ENCODE peak calls at places on chromosome 2, in ten cellular contexts. One of them, this sample, is unnamed.
A peak's percentile ranks its signal among the peaks of the same experiment; 100 is the strongest.

GRCh38 chr2:60352491-60353405 is 200.7 kb downstream of the BCL11A start:
- DNase-seq in activated naive CD4-positive, alpha-beta T cell: no peak
- DNase-seq in bronchial epithelial cell: peak; percentile 7
- DNase-seq in activated CD4-positive, CD25-positive, alpha-beta regulatory T cell treated with anti-CD3 and anti-CD28 coated beads, Interleukin-2, amount 50 U/mL, for 72 hours: no peak
- DNase-seq in left ventricle myocardium inferior: no peak
- DNase-seq in MV-4-11: no peak
- DNase-seq in posterior vena cava: no peak
- DNase-seq in fibroblast of pulmonary artery: no peak
- DNase-seq in dermis blood vessel endothelial cell: no peak
- DNase-seq in GM12892: no peak
- DNase-seq in this sample: no peak

GRCh38 chr2:17615152-17615551 is 74.7 kb downstream of the VSNL1 start:
- DNase-seq in posterior vena cava: no peak
- DNase-seq in activated CD4-positive, CD25-positive, alpha-beta regulatory T cell treated with anti-CD3 and anti-CD28 coated beads, Interleukin-2, amount 50 U/mL, for 72 hours: no peak
- DNase-seq in left ventricle myocardium inferior: no peak
- DNase-seq in activated naive CD4-positive, alpha-beta T cell: no peak
- DNase-seq in bronchial epithelial cell: no peak
- DNase-seq in dermis blood vessel endothelial cell: no peak
- DNase-seq in fibroblast of pulmonary artery: no peak
- DNase-seq in MV-4-11: no peak
- DNase-seq in GM12892: no peak
- DNase-seq in this sample: no peak

GRCh38 chr2:214005337-214005736 is 405.5 kb upstream of the VWC2L start:
- DNase-seq in left ventricle myocardium inferior: no peak
- DNase-seq in activated naive CD4-positive, alpha-beta T cell: no peak
- DNase-seq in dermis blood vessel endothelial cell: peak; percentile 1
- DNase-seq in GM12892: no peak
- DNase-seq in MV-4-11: no peak
- DNase-seq in bronchial epithelial cell: no peak
- DNase-seq in activated CD4-positive, CD25-positive, alpha-beta regulatory T cell treated with anti-CD3 and anti-CD28 coated beads, Interleukin-2, amount 50 U/mL, for 72 hours: no peak
- DNase-seq in posterior vena cava: no peak
- DNase-seq in fibroblast of pulmonary artery: peak; percentile 42
- DNase-seq in this sample: no peak

GRCh38 chr2:66233981-66234380 is 200.9 kb upstream of the MEIS1 start:
- DNase-seq in MV-4-11: no peak
- DNase-seq in left ventricle myocardium inferior: no peak
- DNase-seq in bronchial epithelial cell: no peak
- DNase-seq in dermis blood vessel endothelial cell: no peak
- DNase-seq in GM12892: no peak
- DNase-seq in activated CD4-positive, CD25-positive, alpha-beta regulatory T cell treated with anti-CD3 and anti-CD28 coated beads, Interleukin-2, amount 50 U/mL, for 72 hours: no peak
- DNase-seq in activated naive CD4-positive, alpha-beta T cell: no peak
- DNase-seq in posterior vena cava: no peak
- DNase-seq in fibroblast of pulmonary artery: no peak
- DNase-seq in this sample: no peak

GRCh38 chr2:177334940-177335543 is 57.5 kb upstream of the AGPS start:
- DNase-seq in posterior vena cava: no peak
- DNase-seq in MV-4-11: peak; percentile 48
- DNase-seq in activated naive CD4-positive, alpha-beta T cell: no peak
- DNase-seq in dermis blood vessel endothelial cell: peak; percentile 67
- DNase-seq in GM12892: no peak
- DNase-seq in bronchial epithelial cell: peak; percentile 44
- DNase-seq in left ventricle myocardium inferior: no peak
- DNase-seq in fibroblast of pulmonary artery: peak; percentile 66
- DNase-seq in activated CD4-positive, CD25-positive, alpha-beta regulatory T cell treated with anti-CD3 and anti-CD28 coated beads, Interleukin-2, amount 50 U/mL, for 72 hours: no peak
- DNase-seq in this sample: peak; percentile 22

GRCh38 chr2:20585351-20585709 is 65.6 kb downstream of the HS1BP3 start:
- DNase-seq in activated CD4-positive, CD25-positive, alpha-beta regulatory T cell treated with anti-CD3 and anti-CD28 coated beads, Interleukin-2, amount 50 U/mL, for 72 hours: no peak
- DNase-seq in MV-4-11: no peak
- DNase-seq in GM12892: no peak
- DNase-seq in left ventricle myocardium inferior: no peak
- DNase-seq in posterior vena cava: no peak
- DNase-seq in dermis blood vessel endothelial cell: no peak
- DNase-seq in activated naive CD4-positive, alpha-beta T cell: no peak
- DNase-seq in fibroblast of pulmonary artery: no peak
- DNase-seq in bronchial epithelial cell: no peak
- DNase-seq in this sample: no peak

GRCh38 chr2:105690566-105690965 is 54.1 kb upstream of the NCK2 start:
- DNase-seq in dermis blood vessel endothelial cell: no peak
- DNase-seq in left ventricle myocardium inferior: no peak
- DNase-seq in fibroblast of pulmonary artery: no peak
- DNase-seq in bronchial epithelial cell: no peak
- DNase-seq in GM12892: no peak
- DNase-seq in MV-4-11: no peak
- DNase-seq in activated naive CD4-positive, alpha-beta T cell: no peak
- DNase-seq in activated CD4-positive, CD25-positive, alpha-beta regulatory T cell treated with anti-CD3 and anti-CD28 coated beads, Interleukin-2, amount 50 U/mL, for 72 hours: no peak
- DNase-seq in posterior vena cava: no peak
- DNase-seq in this sample: no peak

GRCh38 chr2:211093743-211094303 is 537.4 kb downstream of the CPS1 start:
- DNase-seq in bronchial epithelial cell: peak; percentile 30
- DNase-seq in left ventricle myocardium inferior: no peak
- DNase-seq in MV-4-11: no peak
- DNase-seq in GM12892: no peak
- DNase-seq in dermis blood vessel endothelial cell: peak; percentile 17
- DNase-seq in posterior vena cava: no peak
- DNase-seq in activated naive CD4-positive, alpha-beta T cell: no peak
- DNase-seq in fibroblast of pulmonary artery: peak; percentile 9
- DNase-seq in activated CD4-positive, CD25-positive, alpha-beta regulatory T cell treated with anti-CD3 and anti-CD28 coated beads, Interleukin-2, amount 50 U/mL, for 72 hours: no peak
- DNase-seq in this sample: no peak

GRCh38 chr2:240766072-240766471 is 53.9 kb downstream of the KIF1A start:
- DNase-seq in bronchial epithelial cell: no peak
- DNase-seq in dermis blood vessel endothelial cell: no peak
- DNase-seq in GM12892: no peak
- DNase-seq in activated naive CD4-positive, alpha-beta T cell: no peak
- DNase-seq in left ventricle myocardium inferior: no peak
- DNase-seq in posterior vena cava: no peak
- DNase-seq in fibroblast of pulmonary artery: no peak
- DNase-seq in MV-4-11: no peak
- DNase-seq in activated CD4-positive, CD25-positive, alpha-beta regulatory T cell treated with anti-CD3 and anti-CD28 coated beads, Interleukin-2, amount 50 U/mL, for 72 hours: no peak
- DNase-seq in this sample: no peak

GRCh38 chr2:21041462-21041861 is 2.4 kb downstream of the APOB start:
- DNase-seq in dermis blood vessel endothelial cell: no peak
- DNase-seq in GM12892: no peak
- DNase-seq in activated naive CD4-positive, alpha-beta T cell: no peak
- DNase-seq in MV-4-11: no peak
- DNase-seq in left ventricle myocardium inferior: no peak
- DNase-seq in posterior vena cava: no peak
- DNase-seq in fibroblast of pulmonary artery: no peak
- DNase-seq in activated CD4-positive, CD25-positive, alpha-beta regulatory T cell treated with anti-CD3 and anti-CD28 coated beads, Interleukin-2, amount 50 U/mL, for 72 hours: no peak
- DNase-seq in bronchial epithelial cell: no peak
- DNase-seq in this sample: no peak

GRCh38 chr2:48459921-48460320 is 70.0 kb upstream of the STON1 start:
- DNase-seq in GM12892: no peak
- DNase-seq in activated naive CD4-positive, alpha-beta T cell: no peak
- DNase-seq in posterior vena cava: no peak
- DNase-seq in fibroblast of pulmonary artery: no peak
- DNase-seq in bronchial epithelial cell: no peak
- DNase-seq in left ventricle myocardium inferior: no peak
- DNase-seq in MV-4-11: no peak
- DNase-seq in activated CD4-positive, CD25-positive, alpha-beta regulatory T cell treated with anti-CD3 and anti-CD28 coated beads, Interleukin-2, amount 50 U/mL, for 72 hours: no peak
- DNase-seq in dermis blood vessel endothelial cell: no peak
- DNase-seq in this sample: no peak

GRCh38 chr2:220279372-220279771 is 651.9 kb downstream of the SLC4A3 start:
- DNase-seq in activated CD4-positive, CD25-positive, alpha-beta regulatory T cell treated with anti-CD3 and anti-CD28 coated beads, Interleukin-2, amount 50 U/mL, for 72 hours: no peak
- DNase-seq in bronchial epithelial cell: peak; percentile 100
- DNase-seq in MV-4-11: no peak
- DNase-seq in dermis blood vessel endothelial cell: no peak
- DNase-seq in GM12892: no peak
- DNase-seq in left ventricle myocardium inferior: no peak
- DNase-seq in activated naive CD4-positive, alpha-beta T cell: no peak
- DNase-seq in posterior vena cava: no peak
- DNase-seq in fibroblast of pulmonary artery: peak; percentile 71
- DNase-seq in this sample: no peak

GRCh38 chr2:111946294-111947114 is 48.1 kb downstream of the MERTK start:
- DNase-seq in posterior vena cava: no peak
- DNase-seq in MV-4-11: peak; percentile 7
- DNase-seq in activated naive CD4-positive, alpha-beta T cell: no peak
- DNase-seq in fibroblast of pulmonary artery: peak; percentile 92
- DNase-seq in left ventricle myocardium inferior: no peak
- DNase-seq in dermis blood vessel endothelial cell: peak; percentile 58
- DNase-seq in GM12892: no peak
- DNase-seq in activated CD4-positive, CD25-positive, alpha-beta regulatory T cell treated with anti-CD3 and anti-CD28 coated beads, Interleukin-2, amount 50 U/mL, for 72 hours: no peak
- DNase-seq in bronchial epithelial cell: peak; percentile 97
- DNase-seq in this sample: no peak

GRCh38 chr2:100767224-100767653 is 52.7 kb upstream of the NPAS2 start:
- DNase-seq in dermis blood vessel endothelial cell: peak; percentile 64
- DNase-seq in posterior vena cava: no peak
- DNase-seq in MV-4-11: no peak
- DNase-seq in GM12892: no peak
- DNase-seq in left ventricle myocardium inferior: no peak
- DNase-seq in activated naive CD4-positive, alpha-beta T cell: no peak
- DNase-seq in bronchial epithelial cell: peak; percentile 76
- DNase-seq in fibroblast of pulmonary artery: peak; percentile 52
- DNase-seq in activated CD4-positive, CD25-positive, alpha-beta regulatory T cell treated with anti-CD3 and anti-CD28 coated beads, Interleukin-2, amount 50 U/mL, for 72 hours: no peak
- DNase-seq in this sample: no peak

GRCh38 chr2:29837925-29838324 is 83.5 kb downstream of the ALK start:
- DNase-seq in GM12892: no peak
- DNase-seq in left ventricle myocardium inferior: no peak
- DNase-seq in activated CD4-positive, CD25-positive, alpha-beta regulatory T cell treated with anti-CD3 and anti-CD28 coated beads, Interleukin-2, amount 50 U/mL, for 72 hours: no peak
- DNase-seq in bronchial epithelial cell: no peak
- DNase-seq in dermis blood vessel endothelial cell: no peak
- DNase-seq in fibroblast of pulmonary artery: no peak
- DNase-seq in activated naive CD4-positive, alpha-beta T cell: no peak
- DNase-seq in MV-4-11: no peak
- DNase-seq in posterior vena cava: no peak
- DNase-seq in this sample: no peak

GRCh38 chr2:2901384-2902345 is 476.0 kb downstream of the EIPR1 start:
- DNase-seq in dermis blood vessel endothelial cell: no peak
- DNase-seq in posterior vena cava: no peak
- DNase-seq in bronchial epithelial cell: no peak
- DNase-seq in MV-4-11: no peak
- DNase-seq in fibroblast of pulmonary artery: no peak
- DNase-seq in activated naive CD4-positive, alpha-beta T cell: no peak
- DNase-seq in activated CD4-positive, CD25-positive, alpha-beta regulatory T cell treated with anti-CD3 and anti-CD28 coated beads, Interleukin-2, amount 50 U/mL, for 72 hours: no peak
- DNase-seq in GM12892: peak; percentile 44
- DNase-seq in left ventricle myocardium inferior: no peak
- DNase-seq in this sample: no peak

GRCh38 chr2:12928197-12928596 is 211.5 kb downstream of the TRIB2 start:
- DNase-seq in activated naive CD4-positive, alpha-beta T cell: no peak
- DNase-seq in left ventricle myocardium inferior: no peak
- DNase-seq in fibroblast of pulmonary artery: peak; percentile 70
- DNase-seq in dermis blood vessel endothelial cell: peak; percentile 70
- DNase-seq in bronchial epithelial cell: peak; percentile 77
- DNase-seq in posterior vena cava: no peak
- DNase-seq in MV-4-11: no peak
- DNase-seq in activated CD4-positive, CD25-positive, alpha-beta regulatory T cell treated with anti-CD3 and anti-CD28 coated beads, Interleukin-2, amount 50 U/mL, for 72 hours: no peak
- DNase-seq in GM12892: no peak
- DNase-seq in this sample: no peak

GRCh38 chr2:40271066-40271465 is 180.8 kb downstream of the SLC8A1 start:
- DNase-seq in GM12892: no peak
- DNase-seq in activated CD4-positive, CD25-positive, alpha-beta regulatory T cell treated with anti-CD3 and anti-CD28 coated beads, Interleukin-2, amount 50 U/mL, for 72 hours: no peak
- DNase-seq in bronchial epithelial cell: no peak
- DNase-seq in dermis blood vessel endothelial cell: no peak
- DNase-seq in fibroblast of pulmonary artery: no peak
- DNase-seq in MV-4-11: no peak
- DNase-seq in left ventricle myocardium inferior: no peak
- DNase-seq in posterior vena cava: no peak
- DNase-seq in activated naive CD4-positive, alpha-beta T cell: no peak
- DNase-seq in this sample: no peak

GRCh38 chr2:59151805-59152204 is 910.7 kb upstream of the FANCL start:
- DNase-seq in posterior vena cava: no peak
- DNase-seq in bronchial epithelial cell: no peak
- DNase-seq in GM12892: no peak
- DNase-seq in activated naive CD4-positive, alpha-beta T cell: no peak
- DNase-seq in fibroblast of pulmonary artery: no peak
- DNase-seq in activated CD4-positive, CD25-positive, alpha-beta regulatory T cell treated with anti-CD3 and anti-CD28 coated beads, Interleukin-2, amount 50 U/mL, for 72 hours: no peak
- DNase-seq in MV-4-11: no peak
- DNase-seq in left ventricle myocardium inferior: no peak
- DNase-seq in dermis blood vessel endothelial cell: no peak
- DNase-seq in this sample: no peak

GRCh38 chr2:8303322-8303832 is 378.5 kb upstream of the ID2 start:
- DNase-seq in dermis blood vessel endothelial cell: no peak
- DNase-seq in fibroblast of pulmonary artery: no peak
- DNase-seq in posterior vena cava: peak; percentile 91
- DNase-seq in activated naive CD4-positive, alpha-beta T cell: no peak
- DNase-seq in activated CD4-positive, CD25-positive, alpha-beta regulatory T cell treated with anti-CD3 and anti-CD28 coated beads, Interleukin-2, amount 50 U/mL, for 72 hours: peak; percentile 41
- DNase-seq in GM12892: peak; percentile 44
- DNase-seq in left ventricle myocardium inferior: peak; percentile 66
- DNase-seq in MV-4-11: peak; percentile 99
- DNase-seq in bronchial epithelial cell: no peak
- DNase-seq in this sample: peak; percentile 78

GRCh38 chr2:121746071-121746578 is 9.3 kb upstream of the TSN start:
- DNase-seq in left ventricle myocardium inferior: no peak
- DNase-seq in bronchial epithelial cell: peak; percentile 74
- DNase-seq in MV-4-11: no peak
- DNase-seq in fibroblast of pulmonary artery: no peak
- DNase-seq in dermis blood vessel endothelial cell: peak; percentile 16
- DNase-seq in activated CD4-positive, CD25-positive, alpha-beta regulatory T cell treated with anti-CD3 and anti-CD28 coated beads, Interleukin-2, amount 50 U/mL, for 72 hours: no peak
- DNase-seq in GM12892: no peak
- DNase-seq in activated naive CD4-positive, alpha-beta T cell: no peak
- DNase-seq in posterior vena cava: no peak
- DNase-seq in this sample: no peak

GRCh38 chr2:39996653-39997080 is 217.6 kb upstream of the THUMPD2 start:
- DNase-seq in MV-4-11: peak; percentile 64
- DNase-seq in GM12892: no peak
- DNase-seq in fibroblast of pulmonary artery: peak; percentile 86
- DNase-seq in dermis blood vessel endothelial cell: peak; percentile 3
- DNase-seq in activated CD4-positive, CD25-positive, alpha-beta regulatory T cell treated with anti-CD3 and anti-CD28 coated beads, Interleukin-2, amount 50 U/mL, for 72 hours: no peak
- DNase-seq in left ventricle myocardium inferior: no peak
- DNase-seq in posterior vena cava: no peak
- DNase-seq in bronchial epithelial cell: peak; percentile 90
- DNase-seq in activated naive CD4-positive, alpha-beta T cell: no peak
- DNase-seq in this sample: no peak

GRCh38 chr2:206149330-206149729 is 9.9 kb downstream of the NDUFS1 start:
- DNase-seq in activated naive CD4-positive, alpha-beta T cell: no peak
- DNase-seq in activated CD4-positive, CD25-positive, alpha-beta regulatory T cell treated with anti-CD3 and anti-CD28 coated beads, Interleukin-2, amount 50 U/mL, for 72 hours: no peak
- DNase-seq in dermis blood vessel endothelial cell: no peak
- DNase-seq in left ventricle myocardium inferior: no peak
- DNase-seq in posterior vena cava: no peak
- DNase-seq in bronchial epithelial cell: no peak
- DNase-seq in MV-4-11: no peak
- DNase-seq in fibroblast of pulmonary artery: no peak
- DNase-seq in GM12892: no peak
- DNase-seq in this sample: no peak

GRCh38 chr2:241801611-241802420 is 7.2 kb upstream of the NEU4 start:
- DNase-seq in posterior vena cava: peak; percentile 72
- DNase-seq in left ventricle myocardium inferior: peak; percentile 13
- DNase-seq in bronchial epithelial cell: no peak
- DNase-seq in activated naive CD4-positive, alpha-beta T cell: no peak
- DNase-seq in fibroblast of pulmonary artery: no peak
- DNase-seq in MV-4-11: no peak
- DNase-seq in activated CD4-positive, CD25-positive, alpha-beta regulatory T cell treated with anti-CD3 and anti-CD28 coated beads, Interleukin-2, amount 50 U/mL, for 72 hours: no peak
- DNase-seq in GM12892: no peak
- DNase-seq in dermis blood vessel endothelial cell: no peak
- DNase-seq in this sample: no peak

GRCh38 chr2:19228720-19229119 is 129.7 kb downstream of the OSR1 start:
- DNase-seq in posterior vena cava: no peak
- DNase-seq in activated naive CD4-positive, alpha-beta T cell: no peak
- DNase-seq in left ventricle myocardium inferior: no peak
- DNase-seq in dermis blood vessel endothelial cell: no peak
- DNase-seq in MV-4-11: no peak
- DNase-seq in GM12892: no peak
- DNase-seq in activated CD4-positive, CD25-positive, alpha-beta regulatory T cell treated with anti-CD3 and anti-CD28 coated beads, Interleukin-2, amount 50 U/mL, for 72 hours: no peak
- DNase-seq in bronchial epithelial cell: peak; percentile 98
- DNase-seq in fibroblast of pulmonary artery: no peak
- DNase-seq in this sample: no peak

GRCh38 chr2:54666741-54667639 is 56.5 kb upstream of the EML6 start:
- DNase-seq in dermis blood vessel endothelial cell: no peak
- DNase-seq in MV-4-11: peak; percentile 14
- DNase-seq in left ventricle myocardium inferior: peak; percentile 56
- DNase-seq in GM12892: no peak
- DNase-seq in bronchial epithelial cell: no peak
- DNase-seq in activated naive CD4-positive, alpha-beta T cell: no peak
- DNase-seq in posterior vena cava: no peak
- DNase-seq in activated CD4-positive, CD25-positive, alpha-beta regulatory T cell treated with anti-CD3 and anti-CD28 coated beads, Interleukin-2, amount 50 U/mL, for 72 hours: no peak
- DNase-seq in fibroblast of pulmonary artery: peak; percentile 74
- DNase-seq in this sample: no peak

GRCh38 chr2:129801575-129801974 is 177.9 kb upstream of the RAB6C start:
- DNase-seq in activated CD4-positive, CD25-positive, alpha-beta regulatory T cell treated with anti-CD3 and anti-CD28 coated beads, Interleukin-2, amount 50 U/mL, for 72 hours: no peak
- DNase-seq in dermis blood vessel endothelial cell: no peak
- DNase-seq in posterior vena cava: no peak
- DNase-seq in activated naive CD4-positive, alpha-beta T cell: no peak
- DNase-seq in MV-4-11: no peak
- DNase-seq in fibroblast of pulmonary artery: no peak
- DNase-seq in bronchial epithelial cell: peak; percentile 63
- DNase-seq in left ventricle myocardium inferior: no peak
- DNase-seq in GM12892: no peak
- DNase-seq in this sample: no peak

GRCh38 chr2:113273031-113273551 is 5.6 kb downstream of the PAX8 start:
- DNase-seq in activated naive CD4-positive, alpha-beta T cell: no peak
- DNase-seq in left ventricle myocardium inferior: no peak
- DNase-seq in bronchial epithelial cell: no peak
- DNase-seq in posterior vena cava: peak; percentile 26
- DNase-seq in fibroblast of pulmonary artery: no peak
- DNase-seq in activated CD4-positive, CD25-positive, alpha-beta regulatory T cell treated with anti-CD3 and anti-CD28 coated beads, Interleukin-2, amount 50 U/mL, for 72 hours: no peak
- DNase-seq in GM12892: no peak
- DNase-seq in dermis blood vessel endothelial cell: no peak
- DNase-seq in MV-4-11: peak; percentile 34
- DNase-seq in this sample: no peak